ENCODE peak calls at places on chromosomes 4 and X, in five cellular contexts. B, N, Z, L and U are unnamed samples.

GRCh38 chrX:12013220-12013619 is 125.1 kb upstream of the FRMPD4 start:
- DNase-seq in B (peak; percentile 15), N (no peak), Z (peak; percentile 45), L (peak; percentile 63), U (no peak)

GRCh38 chrX:101658661-101659477 is 781 bp downstream of the ARMCX2 start:
- DNase-seq in B (peak; percentile 58), N (peak; percentile 78), Z (peak; percentile 47), L (no peak), U (no peak)

GRCh38 chr4:54967289-54967688 is 158.1 kb downstream of the KDR start:
- DNase-seq in B (no peak), N (no peak), Z (no peak), L (no peak), U (no peak)

GRCh38 chr4:42280327-42281095 is 116.8 kb upstream of the SHISA3 start:
- DNase-seq in B (peak; percentile 46), N (no peak), Z (peak; percentile 31), L (no peak), U (no peak)

GRCh38 chrX:38347136-38347535 is 5.3 kb upstream of the OTC start:
- DNase-seq in B (peak; percentile 86), N (no peak), Z (peak; percentile 69), L (peak; percentile 65), U (no peak)

GRCh38 chrX:154120567-154120966 is 23.1 kb upstream of the MECP2 start:
- DNase-seq in B (no peak), N (no peak), Z (no peak), L (no peak), U (no peak)

GRCh38 chr4:147103403-147103946 is 157.8 kb upstream of the TTC29 start:
- DNase-seq in B (peak; percentile 90), N (peak; percentile 95), Z (peak; percentile 96), L (peak; percentile 93), U (peak; percentile 84)

GRCh38 chrX:91414710-91415109 is 19.9 kb upstream of the PABPC5 start:
- DNase-seq in B (no peak), N (no peak), Z (no peak), L (no peak), U (no peak)

GRCh38 chr4:64857815-64858214 is 448.6 kb upstream of the TECRL start:
- DNase-seq in B (no peak), N (no peak), Z (no peak), L (no peak), U (no peak)
- H3K4me3 ChIP-seq in B (no peak overlapping the region), N (no peak overlapping the region), Z (no peak overlapping the region), L (no peak overlapping the region), U (no peak overlapping the region)

GRCh38 chr4:89266128-89266527 is 41.5 kb downstream of the GPRIN3 start:
- DNase-seq in B (no peak), N (no peak), Z (no peak), L (no peak), U (no peak)

GRCh38 chr4:89270792-89271191 is 36.8 kb downstream of the GPRIN3 start:
- DNase-seq in B (no peak), N (no peak), Z (no peak), L (no peak), U (no peak)

GRCh38 chr4:89269267-89269666 is 38.3 kb downstream of the GPRIN3 start:
- DNase-seq in B (no peak), N (no peak), Z (no peak), L (no peak), U (no peak)

GRCh38 chr4:89268572-89269180 is 38.9 kb downstream of the GPRIN3 start:
- DNase-seq in B (no peak), N (no peak), Z (no peak), L (no peak), U (no peak)

GRCh38 chr4:89267392-89267791 is 40.2 kb downstream of the GPRIN3 start:
- DNase-seq in B (no peak), N (no peak), Z (no peak), L (no peak), U (no peak)
- H3K4me3 ChIP-seq in B (no peak overlapping the region), N (no peak overlapping the region), Z (no peak overlapping the region), L (no peak overlapping the region), U (no peak overlapping the region)

GRCh38 chrX:66004928-66005831 is 34.7 kb downstream of the VSIG4 start:
- DNase-seq in B (no peak), N (no peak), Z (no peak), L (no peak), U (no peak)
- H3K4me3 ChIP-seq in B (no peak overlapping the region), N (no peak overlapping the region), Z (no peak overlapping the region), L (no peak overlapping the region), U (no peak overlapping the region)

DNA sequence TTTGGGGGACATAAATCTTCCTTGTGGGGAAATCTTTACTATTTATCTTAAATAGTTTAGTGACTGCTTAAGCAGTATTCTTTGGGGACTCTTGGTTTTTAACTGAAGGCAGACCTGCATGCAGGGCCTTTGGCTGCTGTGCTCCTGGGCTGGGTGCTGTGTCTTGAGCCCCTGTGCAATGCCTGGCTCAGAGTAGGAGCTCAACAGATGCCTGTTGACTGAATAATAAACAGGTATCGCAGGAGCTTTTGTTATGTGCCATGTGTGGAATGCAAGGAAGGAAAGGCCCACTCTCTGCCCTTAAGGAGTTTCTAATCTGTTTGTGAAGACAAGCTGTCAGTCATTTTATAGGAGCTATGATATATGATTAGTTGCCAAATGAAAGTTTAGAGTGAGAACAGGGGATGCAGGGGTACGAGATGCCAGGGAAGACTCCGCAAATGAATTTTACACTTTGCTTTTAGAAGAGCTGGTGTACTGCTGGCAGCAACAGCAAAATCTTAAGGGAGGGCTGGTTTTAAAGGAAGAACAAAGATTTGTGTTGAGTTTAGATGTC is 6.7 kb downstream of the GAB1 start:
- DNase-seq in B (no peak), N (no peak), Z (no peak), L (no peak), U (no peak)
- H3K4me3 ChIP-seq in B (no peak overlapping the region), N (no peak overlapping the region), Z (no peak overlapping the region), L (no peak overlapping the region), U (no peak overlapping the region)